ENCODE peak calls at places on chromosomes 7 and 10, in five cellular contexts. One of them, this sample, is unnamed.

GRCh38 chr10:77037735-77038411 is 599.7 kb downstream of the KCNMA1 start:
- DNase-seq in AG04450: no peak
- DNase-seq in PC-9: peak; percentile 20
- DNase-seq in ovary: no peak
- DNase-seq in neural progenitor cell: peak; percentile 35
- DNase-seq in this sample: no peak

GRCh38 chr7:72441791-72442190 is 29.7 kb upstream of the CALN1 start:
- DNase-seq in AG04450: no peak
- DNase-seq in PC-9: no peak
- DNase-seq in neural progenitor cell: no peak
- DNase-seq in ovary: no peak
- DNase-seq in this sample: peak; percentile 52

GRCh38 chr10:34858003-34858402 is 42.9 kb upstream of the PARD3 start:
- DNase-seq in neural progenitor cell: no peak
- DNase-seq in ovary: no peak
- DNase-seq in AG04450: no peak
- DNase-seq in PC-9: no peak
- DNase-seq in this sample: no peak

GRCh38 chr7:11327633-11328032 is 354.0 kb downstream of the PHF14 start:
- DNase-seq in neural progenitor cell: no peak
- DNase-seq in AG04450: no peak
- DNase-seq in PC-9: no peak
- DNase-seq in ovary: no peak
- DNase-seq in this sample: no peak

GRCh38 chr10:100133801-100134200 is 52.0 kb downstream of the ERLIN1 start:
- DNase-seq in AG04450: no peak
- DNase-seq in neural progenitor cell: no peak
- DNase-seq in ovary: no peak
- DNase-seq in PC-9: no peak
- DNase-seq in this sample: no peak

GRCh38 chr7:28355553-28356319 is 56.6 kb upstream of the CREB5 start:
- DNase-seq in ovary: no peak
- DNase-seq in PC-9: peak; percentile 23
- DNase-seq in neural progenitor cell: no peak
- DNase-seq in AG04450: no peak
- DNase-seq in this sample: no peak

GRCh38 chr7:7103343-7104313 is 78.7 kb upstream of the C1GALT1 start:
- DNase-seq in ovary: no peak
- DNase-seq in AG04450: peak; percentile 20
- DNase-seq in neural progenitor cell: peak; percentile 55
- DNase-seq in PC-9: peak; percentile 43
- DNase-seq in this sample: no peak

GRCh38 chr10:72694476-72695369 is 2.8 kb downstream of the MCU start:
- DNase-seq in ovary: no peak
- DNase-seq in PC-9: no peak
- DNase-seq in neural progenitor cell: peak; percentile 11
- DNase-seq in AG04450: no peak
- DNase-seq in this sample: peak; percentile 51

GRCh38 chr7:119562839-119563238 is 710.1 kb upstream of the KCND2 start:
- DNase-seq in neural progenitor cell: no peak
- DNase-seq in AG04450: no peak
- DNase-seq in ovary: no peak
- DNase-seq in PC-9: no peak
- DNase-seq in this sample: no peak

GRCh38 chr10:122561212-122561611 is 658 bp downstream of the DMBT1 start:
- DNase-seq in PC-9: no peak
- DNase-seq in neural progenitor cell: no peak
- DNase-seq in ovary: no peak
- DNase-seq in AG04450: no peak
- DNase-seq in this sample: no peak

GRCh38 chr10:94403034-94403822 is 887 bp downstream of the TBC1D12 start:
- DNase-seq in PC-9: peak; percentile 74
- DNase-seq in neural progenitor cell: peak; percentile 79
- DNase-seq in AG04450: peak; percentile 16
- DNase-seq in ovary: peak; percentile 30
- DNase-seq in this sample: peak; percentile 41

GRCh38 chr10:101241840-101242707 is 12.8 kb upstream of the LBX1 start:
- DNase-seq in AG04450: no peak
- DNase-seq in PC-9: no peak
- DNase-seq in ovary: no peak
- DNase-seq in neural progenitor cell: no peak
- DNase-seq in this sample: no peak

GRCh38 chr10:52436664-52437063 is 122.6 kb downstream of the DKK1 start:
- DNase-seq in ovary: no peak
- DNase-seq in PC-9: no peak
- DNase-seq in AG04450: peak; percentile 63
- DNase-seq in neural progenitor cell: no peak
- DNase-seq in this sample: no peak

GRCh38 chr7:27175626-27176342 is 1.7 kb upstream of the HOXA10 start:
- DNase-seq in AG04450: no peak
- DNase-seq in ovary: peak; percentile 13
- DNase-seq in PC-9: no peak
- DNase-seq in neural progenitor cell: no peak
- DNase-seq in this sample: no peak

GRCh38 chr10:132397671-132398565 is 918 bp downstream of the PWWP2B start:
- DNase-seq in AG04450: no peak
- DNase-seq in ovary: peak; percentile 67
- DNase-seq in PC-9: peak; percentile 53
- DNase-seq in neural progenitor cell: peak; percentile 58
- DNase-seq in this sample: no peak

GRCh38 chr10:93199221-93199681 is 125.6 kb downstream of the CYP26A1 start:
- DNase-seq in AG04450: no peak
- DNase-seq in neural progenitor cell: peak; percentile 29
- DNase-seq in PC-9: no peak
- DNase-seq in ovary: peak; percentile 39
- DNase-seq in this sample: no peak

GRCh38 chr7:97973206-97973658 is 16.8 kb downstream of the OCM2 start:
- DNase-seq in ovary: no peak
- DNase-seq in AG04450: no peak
- DNase-seq in neural progenitor cell: peak; percentile 87
- DNase-seq in PC-9: no peak
- DNase-seq in this sample: no peak

GRCh38 chr10:78641693-78642092 is 427.1 kb upstream of the ZMIZ1 start:
- DNase-seq in ovary: no peak
- DNase-seq in PC-9: no peak
- DNase-seq in neural progenitor cell: no peak
- DNase-seq in AG04450: no peak
- DNase-seq in this sample: no peak

GRCh38 chr10:71729023-71729649 is 9.6 kb upstream of the C10orf105 start:
- DNase-seq in AG04450: no peak
- DNase-seq in PC-9: peak; percentile 92
- DNase-seq in neural progenitor cell: no peak
- DNase-seq in ovary: no peak
- DNase-seq in this sample: no peak

GRCh38 chr7:12643644-12644043 is 43.8 kb upstream of the ARL4A start:
- DNase-seq in AG04450: no peak
- DNase-seq in neural progenitor cell: no peak
- DNase-seq in PC-9: no peak
- DNase-seq in ovary: no peak
- DNase-seq in this sample: no peak

DNA sequence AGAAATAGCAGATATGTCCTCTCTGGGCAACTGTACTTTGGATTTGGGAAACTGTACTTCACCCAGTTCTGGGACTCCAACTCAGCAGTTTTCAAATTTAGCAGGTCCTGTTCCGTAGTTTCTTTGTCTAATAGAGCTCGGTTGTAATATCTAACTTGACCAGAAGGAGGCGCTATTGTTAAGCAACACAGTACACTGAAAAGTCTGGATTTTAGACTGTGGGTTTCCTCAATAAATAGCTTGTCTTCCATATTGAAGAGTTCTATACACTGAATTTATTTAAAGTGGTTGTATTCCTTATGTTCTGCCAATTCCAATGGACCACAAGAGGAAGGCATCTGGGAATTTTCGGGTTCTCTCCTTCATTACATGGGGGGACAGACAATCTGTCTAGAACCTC is 39.8 kb downstream of the ELFN1 start:
- DNase-seq in ovary: no peak
- DNase-seq in AG04450: no peak
- DNase-seq in neural progenitor cell: no peak
- DNase-seq in PC-9: no peak
- DNase-seq in this sample: no peak
- TF ChIP-seq CTCF in ovary: no peak
- TF ChIP-seq CTCF in AG04450: peak; percentile 46
- TF ChIP-seq CTCF in neural progenitor cell: peak; percentile 50
- TF ChIP-seq CTCF in PC-9: peak; percentile 81
- TF ChIP-seq CTCF in this sample: peak; percentile 16

GRCh38 chr10:70479626-70480253 is 1.2 kb downstream of the PALD1 start:
- DNase-seq in PC-9: no peak
- DNase-seq in ovary: no peak
- DNase-seq in neural progenitor cell: no peak
- DNase-seq in AG04450: no peak
- DNase-seq in this sample: no peak
- H3K27ac ChIP-seq in PC-9: no peak overlapping the region
- H3K27ac ChIP-seq in ovary: peak overlapping the region; percentile 71
- H3K27ac ChIP-seq in neural progenitor cell: no peak overlapping the region
- H3K27ac ChIP-seq in AG04450: no peak overlapping the region
- H3K27ac ChIP-seq in this sample: peak overlapping the region; percentile 63

GRCh38 chr7:50531401-50531906 is 33.8 kb downstream of the DDC start:
- DNase-seq in neural progenitor cell: peak; percentile 46
- DNase-seq in PC-9: peak; percentile 98
- DNase-seq in ovary: no peak
- DNase-seq in AG04450: no peak
- DNase-seq in this sample: peak; percentile 17
- H3K4me3 ChIP-seq in neural progenitor cell: no peak overlapping the region
- H3K4me3 ChIP-seq in PC-9: peak overlapping the region; percentile 36
- H3K4me3 ChIP-seq in ovary: no peak overlapping the region
- H3K4me3 ChIP-seq in AG04450: no peak overlapping the region
- H3K4me3 ChIP-seq in this sample: no peak overlapping the region

GRCh38 chr10:26238378-26238777 is 21.8 kb downstream of the GAD2 start:
- DNase-seq in PC-9: no peak
- DNase-seq in AG04450: no peak
- DNase-seq in ovary: no peak
- DNase-seq in neural progenitor cell: no peak
- DNase-seq in this sample: no peak

GRCh38 chr10:26232174-26232573 is 15.6 kb downstream of the GAD2 start:
- DNase-seq in PC-9: no peak
- DNase-seq in AG04450: no peak
- DNase-seq in neural progenitor cell: no peak
- DNase-seq in ovary: no peak
- DNase-seq in this sample: no peak

DNA sequence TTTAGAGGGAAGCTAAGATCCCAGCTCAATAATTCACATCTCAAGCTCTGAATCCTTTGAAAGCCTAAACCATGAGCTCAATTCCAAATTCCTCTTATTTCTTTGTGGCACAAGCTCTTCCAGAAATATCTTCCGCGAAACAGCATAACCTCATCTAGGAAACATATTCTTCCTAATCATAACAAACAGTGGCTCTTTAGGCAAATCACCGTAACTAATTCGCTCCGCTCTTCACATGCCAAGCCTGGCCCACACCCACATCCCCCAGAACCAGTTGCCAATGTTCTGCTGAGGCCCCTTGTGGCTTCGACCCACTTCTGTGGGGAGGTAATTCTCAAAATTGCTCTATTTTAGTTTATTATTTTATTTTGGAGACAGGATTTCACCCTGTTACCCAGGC is 19.2 kb downstream of the GAD2 start:
- DNase-seq in neural progenitor cell: no peak
- DNase-seq in AG04450: no peak
- DNase-seq in PC-9: no peak
- DNase-seq in ovary: no peak
- DNase-seq in this sample: no peak
- TF ChIP-seq CTCF in neural progenitor cell: no peak
- TF ChIP-seq CTCF in AG04450: no peak
- TF ChIP-seq CTCF in PC-9: no peak
- TF ChIP-seq CTCF in ovary: no peak
- TF ChIP-seq CTCF in this sample: no peak

DNA sequence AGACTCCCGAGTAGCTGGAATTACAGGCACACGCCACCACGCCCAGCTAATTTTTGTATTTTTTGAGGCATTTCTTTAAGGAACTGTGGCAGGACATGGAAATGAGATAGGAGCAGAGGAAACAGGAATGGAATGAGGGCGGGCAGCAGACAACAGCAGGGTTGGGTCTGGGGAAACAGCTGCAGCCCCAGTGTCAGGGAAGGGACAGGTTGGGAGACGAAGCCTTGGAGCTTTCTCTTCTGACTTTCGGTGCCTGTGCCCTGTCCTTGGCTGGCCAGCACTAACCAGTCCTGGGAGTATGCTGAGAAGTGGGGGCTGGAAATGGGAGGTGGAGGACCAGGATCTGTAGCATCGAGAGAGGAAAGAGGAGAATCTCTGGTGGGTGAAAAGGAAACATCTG is 47.4 kb downstream of the ATOH7 start:
- DNase-seq in neural progenitor cell: no peak
- DNase-seq in PC-9: no peak
- DNase-seq in AG04450: no peak
- DNase-seq in ovary: no peak
- DNase-seq in this sample: no peak
- H3K27ac ChIP-seq in neural progenitor cell: no peak overlapping the region
- H3K27ac ChIP-seq in PC-9: no peak overlapping the region
- H3K27ac ChIP-seq in AG04450: no peak overlapping the region
- H3K27ac ChIP-seq in ovary: no peak overlapping the region
- H3K27ac ChIP-seq in this sample: no peak overlapping the region

GRCh38 chr10:74681917-74682627 is 144.3 kb upstream of the KAT6B start:
- DNase-seq in ovary: no peak
- DNase-seq in neural progenitor cell: no peak
- DNase-seq in AG04450: no peak
- DNase-seq in PC-9: no peak
- DNase-seq in this sample: no peak

GRCh38 chr10:74684462-74684861 is 141.9 kb upstream of the KAT6B start:
- DNase-seq in neural progenitor cell: no peak
- DNase-seq in AG04450: no peak
- DNase-seq in ovary: no peak
- DNase-seq in PC-9: no peak
- DNase-seq in this sample: no peak

GRCh38 chr10:74683067-74683466 is 143.3 kb upstream of the KAT6B start:
- DNase-seq in neural progenitor cell: no peak
- DNase-seq in PC-9: no peak
- DNase-seq in ovary: no peak
- DNase-seq in AG04450: no peak
- DNase-seq in this sample: no peak

GRCh38 chr10:74677951-74678350 is 148.4 kb upstream of the KAT6B start:
- DNase-seq in ovary: no peak
- DNase-seq in AG04450: no peak
- DNase-seq in neural progenitor cell: no peak
- DNase-seq in PC-9: no peak
- DNase-seq in this sample: no peak

GRCh38 chr10:74683621-74684114 is 142.7 kb upstream of the KAT6B start:
- DNase-seq in neural progenitor cell: no peak
- DNase-seq in AG04450: no peak
- DNase-seq in PC-9: no peak
- DNase-seq in ovary: no peak
- DNase-seq in this sample: no peak
- H3K4me3 ChIP-seq in neural progenitor cell: no peak overlapping the region
- H3K4me3 ChIP-seq in AG04450: no peak overlapping the region
- H3K4me3 ChIP-seq in PC-9: no peak overlapping the region
- H3K4me3 ChIP-seq in ovary: no peak overlapping the region
- H3K4me3 ChIP-seq in this sample: no peak overlapping the region

DNA sequence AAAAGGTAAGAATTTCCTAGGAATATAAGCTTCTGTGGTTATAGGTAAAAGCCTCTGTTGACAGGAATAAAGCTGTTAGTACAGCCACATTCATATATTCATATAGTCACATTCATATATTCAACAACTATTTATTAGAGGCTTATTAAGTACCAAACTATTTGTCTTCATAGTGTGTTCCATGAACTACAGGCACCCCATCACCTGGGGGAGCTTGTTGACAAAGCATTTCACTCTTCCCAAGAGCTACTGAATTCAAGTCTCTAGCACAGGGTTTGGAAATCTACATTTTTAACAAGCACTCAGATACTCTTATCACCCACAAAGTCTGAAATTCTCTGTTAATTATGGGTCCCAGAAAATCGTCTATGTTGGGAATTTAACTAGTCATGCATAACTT is 110.6 kb downstream of the RNLS start:
- DNase-seq in ovary: no peak
- DNase-seq in PC-9: no peak
- DNase-seq in AG04450: no peak
- DNase-seq in neural progenitor cell: no peak
- DNase-seq in this sample: no peak
- TF ChIP-seq CTCF in ovary: no peak
- TF ChIP-seq CTCF in PC-9: no peak
- TF ChIP-seq CTCF in AG04450: no peak
- TF ChIP-seq CTCF in neural progenitor cell: no peak
- TF ChIP-seq CTCF in this sample: no peak

This sample was measured in dorsolateral prefrontal cortex.